ENCODE peak calls at places on chromosomes 4 and X, in four cellular contexts. One of them, this sample, is unnamed.

GRCh38 chrX:45300638-45301037 is 100.0 kb upstream of the DIPK2B start:
- DNase-seq in dorsolateral prefrontal cortex: no peak
- DNase-seq in AG04450: no peak
- DNase-seq in ovary: no peak
- DNase-seq in this sample: no peak

GRCh38 chr4:139861471-139861870 is 195.9 kb downstream of the MGST2 start:
- DNase-seq in dorsolateral prefrontal cortex: no peak
- DNase-seq in AG04450: no peak
- DNase-seq in ovary: no peak
- DNase-seq in this sample: peak; percentile 74

GRCh38 chr4:2923678-2924173 is 39.5 kb downstream of the NOP14 start:
- DNase-seq in dorsolateral prefrontal cortex: no peak
- DNase-seq in AG04450: no peak
- DNase-seq in ovary: no peak
- DNase-seq in this sample: no peak

GRCh38 chrX:38437093-38437492 is 84.7 kb downstream of the OTC start:
- DNase-seq in dorsolateral prefrontal cortex: no peak
- DNase-seq in AG04450: no peak
- DNase-seq in ovary: no peak
- DNase-seq in this sample: no peak

GRCh38 chr4:48832571-48832970 is 1.7 kb downstream of the OCIAD1 start:
- DNase-seq in dorsolateral prefrontal cortex: no peak
- DNase-seq in AG04450: no peak
- DNase-seq in ovary: no peak
- DNase-seq in this sample: no peak

GRCh38 chrX:1249101-1249887 is 19.3 kb upstream of the CSF2RA start:
- DNase-seq in dorsolateral prefrontal cortex: peak; percentile 47
- DNase-seq in AG04450: no peak
- DNase-seq in ovary: no peak
- DNase-seq in this sample: peak; percentile 62

GRCh38 chrX:117973175-117974075 is 143.2 kb downstream of the KLHL13 start:
- DNase-seq in dorsolateral prefrontal cortex: no peak
- DNase-seq in AG04450: no peak
- DNase-seq in ovary: no peak
- DNase-seq in this sample: no peak

GRCh38 chrX:83008415-83008814 is 499.7 kb upstream of the POU3F4 start:
- DNase-seq in dorsolateral prefrontal cortex: no peak
- DNase-seq in AG04450: no peak
- DNase-seq in ovary: no peak
- DNase-seq in this sample: no peak

GRCh38 chrX:123731987-123732678 is 719 bp downstream of the THOC2 start:
- DNase-seq in dorsolateral prefrontal cortex: no peak
- DNase-seq in AG04450: no peak
- DNase-seq in ovary: no peak
- DNase-seq in this sample: peak; percentile 2

GRCh38 chr4:118772149-118773081 is 63.5 kb downstream of the SEC24D start:
- DNase-seq in dorsolateral prefrontal cortex: no peak
- DNase-seq in AG04450: no peak
- DNase-seq in ovary: no peak
- DNase-seq in this sample: no peak

GRCh38 chr4:180932365-180933001 is 1310.7 kb upstream of the TENM3 start:
- DNase-seq in dorsolateral prefrontal cortex: no peak
- DNase-seq in AG04450: no peak
- DNase-seq in ovary: no peak
- DNase-seq in this sample: no peak

GRCh38 chrX:52217494-52218160 is 32.9 kb downstream of the MAGED4 start:
- DNase-seq in dorsolateral prefrontal cortex: no peak
- DNase-seq in AG04450: no peak
- DNase-seq in ovary: no peak
- DNase-seq in this sample: no peak

GRCh38 chrX:40950546-40950945 is 134.7 kb upstream of the USP9X start:
- DNase-seq in dorsolateral prefrontal cortex: no peak
- DNase-seq in AG04450: no peak
- DNase-seq in ovary: no peak
- DNase-seq in this sample: no peak

GRCh38 chr4:4364486-4365208 is 22.3 kb upstream of the NSG1 start:
- DNase-seq in dorsolateral prefrontal cortex: no peak
- DNase-seq in AG04450: no peak
- DNase-seq in ovary: no peak
- DNase-seq in this sample: no peak

GRCh38 chrX:39813631-39814246 is 284.0 kb downstream of the BCOR start:
- DNase-seq in dorsolateral prefrontal cortex: peak; percentile 69
- DNase-seq in AG04450: no peak
- DNase-seq in ovary: peak; percentile 77
- DNase-seq in this sample: peak; percentile 89

GRCh38 chr4:38673109-38673978 is 9.3 kb downstream of the KLF3 start:
- DNase-seq in dorsolateral prefrontal cortex: no peak
- DNase-seq in AG04450: no peak
- DNase-seq in ovary: peak; percentile 69
- DNase-seq in this sample: peak; percentile 63
- H3K27ac ChIP-seq in dorsolateral prefrontal cortex: peak overlapping the region; percentile 81
- H3K27ac ChIP-seq in AG04450: peak overlapping the region; percentile 57
- H3K27ac ChIP-seq in ovary: peak overlapping the region; percentile 84
- H3K27ac ChIP-seq in this sample: peak overlapping the region; percentile 58

GRCh38 chrX:48475295-48475694 is 704 bp upstream of the FTSJ1 start:
- DNase-seq in dorsolateral prefrontal cortex: no peak
- DNase-seq in AG04450: no peak
- DNase-seq in ovary: no peak
- DNase-seq in this sample: no peak
- H3K27ac ChIP-seq in dorsolateral prefrontal cortex: no peak overlapping the region
- H3K27ac ChIP-seq in AG04450: peak overlapping the region; percentile 77
- H3K27ac ChIP-seq in ovary: no peak overlapping the region
- H3K27ac ChIP-seq in this sample: peak overlapping the region; percentile 83

GRCh38 chrX:129768586-129769466 is 10.9 kb upstream of the SASH3 start:
- DNase-seq in dorsolateral prefrontal cortex: no peak
- DNase-seq in AG04450: no peak
- DNase-seq in ovary: no peak
- DNase-seq in this sample: no peak

GRCh38 chrX:129771266-129771995 is 8.3 kb upstream of the SASH3 start:
- DNase-seq in dorsolateral prefrontal cortex: no peak
- DNase-seq in AG04450: no peak
- DNase-seq in ovary: no peak
- DNase-seq in this sample: no peak

GRCh38 chrX:129768186-129768585 is 11.6 kb upstream of the SASH3 start:
- DNase-seq in dorsolateral prefrontal cortex: no peak
- DNase-seq in AG04450: no peak
- DNase-seq in ovary: no peak
- DNase-seq in this sample: no peak

GRCh38 chrX:129772796-129773431 is 6.8 kb upstream of the SASH3 start:
- DNase-seq in dorsolateral prefrontal cortex: no peak
- DNase-seq in AG04450: no peak
- DNase-seq in ovary: no peak
- DNase-seq in this sample: no peak

GRCh38 chrX:129769467-129770154 is 10.1 kb upstream of the SASH3 start:
- DNase-seq in dorsolateral prefrontal cortex: no peak
- DNase-seq in AG04450: no peak
- DNase-seq in ovary: no peak
- DNase-seq in this sample: no peak
- H3K27ac ChIP-seq in dorsolateral prefrontal cortex: no peak overlapping the region
- H3K27ac ChIP-seq in AG04450: no peak overlapping the region
- H3K27ac ChIP-seq in ovary: no peak overlapping the region
- H3K27ac ChIP-seq in this sample: no peak overlapping the region

GRCh38 chrX:154719132-154719675 is 31.7 kb downstream of the GAB3 start:
- DNase-seq in dorsolateral prefrontal cortex: no peak
- DNase-seq in AG04450: no peak
- DNase-seq in ovary: no peak
- DNase-seq in this sample: peak; percentile 18
- H3K27ac ChIP-seq in dorsolateral prefrontal cortex: no peak overlapping the region
- H3K27ac ChIP-seq in AG04450: peak overlapping the region; percentile 31
- H3K27ac ChIP-seq in ovary: no peak overlapping the region
- H3K27ac ChIP-seq in this sample: no peak overlapping the region

DNA sequence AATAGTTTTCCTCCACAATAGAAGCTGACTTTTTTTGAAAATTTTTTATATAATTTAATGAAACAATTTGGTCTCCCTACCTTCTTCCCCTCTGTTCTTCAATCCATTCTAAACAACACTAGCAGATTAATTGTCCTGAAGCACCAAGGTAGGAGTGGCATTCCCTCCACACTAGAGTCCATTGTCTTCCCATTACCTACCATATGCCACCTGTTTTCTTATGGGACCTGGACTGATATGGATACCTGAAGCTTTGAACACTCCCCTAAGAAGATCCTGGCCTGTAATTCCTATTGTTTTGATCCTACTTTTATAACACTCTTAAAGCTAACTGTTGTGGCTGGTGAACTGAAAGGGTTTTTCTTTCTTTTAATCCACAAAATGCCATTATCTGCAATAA is 92.0 kb downstream of the APBB2 start:
- DNase-seq in dorsolateral prefrontal cortex: no peak
- DNase-seq in AG04450: no peak
- DNase-seq in ovary: no peak
- DNase-seq in this sample: no peak
- H3K27ac ChIP-seq in dorsolateral prefrontal cortex: no peak overlapping the region
- H3K27ac ChIP-seq in AG04450: no peak overlapping the region
- H3K27ac ChIP-seq in ovary: peak overlapping the region; percentile 78
- H3K27ac ChIP-seq in this sample: no peak overlapping the region

GRCh38 chr4:80074651-80075050 is 1.6 kb upstream of the ANTXR2 start:
- DNase-seq in dorsolateral prefrontal cortex: no peak
- DNase-seq in AG04450: no peak
- DNase-seq in ovary: no peak
- DNase-seq in this sample: no peak
- H3K27ac ChIP-seq in dorsolateral prefrontal cortex: no peak overlapping the region
- H3K27ac ChIP-seq in AG04450: no peak overlapping the region
- H3K27ac ChIP-seq in ovary: no peak overlapping the region
- H3K27ac ChIP-seq in this sample: no peak overlapping the region

DNA sequence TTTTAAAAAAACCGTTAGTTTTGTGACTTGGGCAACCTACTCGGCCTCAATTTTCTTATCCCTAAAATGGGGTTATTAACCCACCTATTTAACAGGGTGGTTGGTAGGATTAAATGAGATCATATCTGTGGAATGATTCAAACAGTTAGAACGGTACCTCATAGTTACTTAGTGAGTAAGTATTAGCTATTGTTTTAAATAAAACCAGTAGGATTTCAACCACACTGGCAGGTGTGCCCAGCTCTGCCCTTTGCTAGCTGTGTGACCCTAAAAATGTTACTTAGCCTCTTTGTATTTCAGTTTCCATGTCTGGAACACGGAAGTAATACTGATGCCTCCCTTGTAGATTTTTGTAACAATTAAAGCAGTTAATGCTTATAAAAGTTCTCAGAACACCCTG is 225.8 kb upstream of the SPRY1 start:
- DNase-seq in dorsolateral prefrontal cortex: no peak
- DNase-seq in AG04450: no peak
- DNase-seq in ovary: no peak
- DNase-seq in this sample: no peak
- H3K27ac ChIP-seq in dorsolateral prefrontal cortex: no peak overlapping the region
- H3K27ac ChIP-seq in AG04450: no peak overlapping the region
- H3K27ac ChIP-seq in ovary: no peak overlapping the region
- H3K27ac ChIP-seq in this sample: no peak overlapping the region